ENCODE peak calls at places on chromosomes 13 and 19, in ten cellular contexts. H is lung; U is right cardiac atrium; Y is naive thymus-derived CD4-positive, alpha-beta T cell; I is transverse colon; S is stomach; P is right atrium auricular region; B is suprapubic skin; Q is cardiac fibroblast; E is adrenal gland. G is an unnamed sample.

GRCh38 chr19:19436137-19436691 is 30.7 kb downstream of the GATAD2A start:
- DNase-seq in H (no peak), I (no peak), S (no peak), P (no peak), E (no peak), U (no peak), Y (no peak), B (no peak), Q (no peak), G (no peak)

GRCh38 chr19:3129112-3129511 is 6.7 kb upstream of the GNA15 start:
- DNase-seq in P (no peak), H (no peak), I (no peak), E (no peak), Y (no peak), S (no peak), B (no peak), Q (peak), U (no peak), G (peak)

GRCh38 chr19:1171755-1172352 is 2.2 kb downstream of the SBNO2 start:
- DNase-seq in Q (peak), I (no peak), B (peak), H (no peak), P (no peak), U (peak), E (no peak), S (peak), Y (no peak), G (no peak)

GRCh38 chr13:24207841-24208240 is 47.3 kb downstream of the SPATA13 start:
- DNase-seq in B (no peak), S (no peak), U (no peak), P (no peak), Q (no peak), H (no peak), I (no peak), E (no peak), Y (no peak), G (no peak)

GRCh38 chr19:1938071-1938470 is 2.9 kb upstream of the CSNK1G2 start:
- DNase-seq in S (no peak), B (no peak), Y (no peak), Q (no peak), U (no peak), H (no peak), I (no peak), E (no peak), P (no peak), G (no peak)

GRCh38 chr13:42215578-42216421 is 56.2 kb upstream of the AKAP11 start:
- DNase-seq in S (no peak), Y (no peak), Q (peak), H (no peak), U (peak), E (peak), B (no peak), P (no peak), I (no peak), G (no peak)

GRCh38 chr13:40452741-40453665 is 213.4 kb downstream of the FOXO1 start:
- DNase-seq in Q (no peak), U (no peak), I (no peak), B (no peak), P (no peak), E (no peak), H (no peak), Y (no peak), S (no peak), G (no peak)

GRCh38 chr13:79874396-79875360 is 393.7 kb downstream of the NDFIP2 start:
- DNase-seq in I (no peak), Q (no peak), U (no peak), S (no peak), P (no peak), E (no peak), H (no peak), Y (no peak), B (no peak), G (no peak)

GRCh38 chr19:51727349-51727880 is 3.6 kb upstream of the HAS1 start:
- DNase-seq in Y (no peak), P (no peak), B (no peak), H (no peak), U (no peak), I (no peak), Q (peak), E (no peak), S (no peak), G (no peak)

GRCh38 chr19:5216141-5216847 is 124.3 kb downstream of the PTPRS start:
- DNase-seq in U (no peak), S (no peak), H (no peak), P (no peak), Q (no peak), B (no peak), I (no peak), E (no peak), Y (no peak), G (no peak)

GRCh38 chr19:1270168-1270853 is 1.2 kb downstream of the CIRBP start:
- DNase-seq in S (no peak), U (no peak), I (no peak), P (no peak), Y (no peak), H (no peak), Q (no peak), B (no peak), E (no peak), G (no peak)

GRCh38 chr13:40966298-40966697 is 52.8 kb downstream of the ELF1 start:
- DNase-seq in E (no peak), U (no peak), B (no peak), Q (no peak), H (no peak), Y (no peak), I (no peak), S (no peak), P (no peak), G (no peak)

GRCh38 chr13:52707375-52707774 is 32.2 kb downstream of the CNMD start:
- DNase-seq in E (no peak), U (no peak), S (no peak), P (no peak), I (no peak), H (no peak), B (no peak), Y (no peak), Q (no peak), G (no peak)

GRCh38 chr13:74442751-74443150 is 308.5 kb upstream of the KLF12 start:
- DNase-seq in B (no peak), P (no peak), H (no peak), Y (no peak), E (no peak), U (no peak), Q (no peak), S (no peak), I (no peak), G (no peak)

GRCh38 chr13:92843549-92843948 is 383.1 kb upstream of the GPC6 start:
- DNase-seq in Y (no peak), I (no peak), B (no peak), E (no peak), U (no peak), H (no peak), P (no peak), S (no peak), Q (peak), G (no peak)

GRCh38 chr19:10719466-10719961 is 1.6 kb downstream of the DNM2 start:
- DNase-seq in B (no peak), P (no peak), E (no peak), U (no peak), H (no peak), S (no peak), Q (no peak), I (peak), Y (no peak), G (peak)

GRCh38 chr19:40743926-40744325 is 6.4 kb downstream of the ACTMAP start:
- DNase-seq in Q (no peak), U (no peak), P (no peak), B (no peak), E (no peak), H (no peak), S (no peak), I (no peak), Y (no peak), G (no peak)

GRCh38 chr19:610071-610800 is 20.6 kb downstream of the HCN2 start:
- DNase-seq in B (no peak), H (no peak), P (no peak), S (peak), E (no peak), I (peak), Y (no peak), U (no peak), Q (no peak), G (no peak)

GRCh38 chr19:43675269-43675879 is 5.4 kb upstream of the PLAUR start:
- DNase-seq in Y (no peak), I (peak), E (no peak), Q (no peak), U (no peak), P (no peak), B (peak), H (peak), S (peak), G (peak)

GRCh38 chr19:858868-859843 is at the start of gene CFD:
- DNase-seq in S (peak), B (no peak), I (peak), U (peak), Q (peak), H (no peak), P (peak), E (no peak), Y (no peak), G (peak)

GRCh38 chr19:48629599-48630288 is 7.4 kb downstream of the DBP start:
- DNase-seq in Y (no peak), E (peak), H (no peak), S (peak), U (peak), B (no peak), Q (peak), P (peak), I (peak), G (peak)

GRCh38 chr19:7172794-7173193 is 103.3 kb downstream of the ZNF557 start:
- DNase-seq in Q (no peak), Y (no peak), S (no peak), U (no peak), I (no peak), B (no peak), H (no peak), P (no peak), E (no peak), G (no peak)

GRCh38 chr19:10335149-10336053 is 2.1 kb upstream of the RAVER1 start:
- DNase-seq in Y (no peak), P (no peak), Q (no peak), E (no peak), S (no peak), U (peak), I (no peak), B (no peak), H (no peak), G (peak)

GRCh38 chr13:102571075-102571474 is 25.7 kb upstream of the TPP2 start:
- DNase-seq in B (no peak), Q (no peak), S (no peak), E (no peak), Y (no peak), P (no peak), I (no peak), U (no peak), H (no peak), G (no peak)

GRCh38 chr19:5436101-5436947 is 18.9 kb upstream of the ZNRF4 start:
- DNase-seq in U (no peak), Q (peak), P (no peak), B (no peak), E (peak), H (no peak), I (no peak), Y (no peak), S (no peak), G (no peak)

GRCh38 chr19:33227242-33227650 is 1.6 kb upstream of the SLC7A10 start:
- DNase-seq in S (no peak), E (no peak), Q (peak), B (no peak), Y (no peak), I (no peak), P (no peak), H (peak), U (no peak), G (no peak)

GRCh38 chr19:47438793-47439220 is 19.5 kb upstream of the MEIS3 start:
- DNase-seq in I (no peak), E (no peak), B (no peak), Q (no peak), H (no peak), U (no peak), S (peak), P (no peak), Y (no peak), G (peak)

GRCh38 chr13:99065250-99066015 is 87.6 kb upstream of the DOCK9 start:
- DNase-seq in H (no peak), E (no peak), B (no peak), U (no peak), I (no peak), P (no peak), Y (no peak), S (no peak), Q (no peak), G (no peak)

GRCh38 chr19:3554254-3555083 is 2.9 kb downstream of the MFSD12 start:
- DNase-seq in Y (no peak), I (no peak), U (no peak), H (no peak), Q (no peak), E (no peak), P (no peak), S (no peak), B (no peak), G (no peak)

GRCh38 chr13:28743499-28744083 is 24.8 kb upstream of the SLC46A3 start:
- DNase-seq in Y (no peak), H (no peak), S (no peak), B (no peak), Q (no peak), P (peak), E (no peak), I (no peak), U (no peak), G (no peak)

GRCh38 chr13:50910483-50910805 is 853 bp downstream of the RNASEH2B start:
- DNase-seq in B (no peak), Q (peak), P (no peak), I (no peak), Y (no peak), U (no peak), S (no peak), H (no peak), E (no peak), G (no peak)

GRCh38 chr13:28429685-28430290 is 65.1 kb downstream of the FLT1 start:
- DNase-seq in S (no peak), U (no peak), E (no peak), P (no peak), Y (no peak), Q (peak), H (no peak), I (peak), B (no peak), G (no peak)

GRCh38 chr19:37963190-37963947 is 56.4 kb downstream of the SIPA1L3 start:
- DNase-seq in E (no peak), Q (peak), Y (no peak), I (no peak), P (no peak), U (no peak), S (no peak), H (no peak), B (no peak), G (no peak)

GRCh38 chr19:16405091-16405490 is 66.7 kb downstream of the EPS15L1 start:
- DNase-seq in Y (no peak), B (no peak), H (no peak), P (no peak), E (no peak), S (no peak), U (peak), Q (no peak), I (no peak), G (no peak)

GRCh38 chr19:18254546-18255500 is 19.4 kb downstream of the IQCN start:
- DNase-seq in E (no peak), B (no peak), Y (no peak), P (no peak), H (no peak), Q (no peak), S (peak), U (no peak), I (peak), G (peak)

DNA sequence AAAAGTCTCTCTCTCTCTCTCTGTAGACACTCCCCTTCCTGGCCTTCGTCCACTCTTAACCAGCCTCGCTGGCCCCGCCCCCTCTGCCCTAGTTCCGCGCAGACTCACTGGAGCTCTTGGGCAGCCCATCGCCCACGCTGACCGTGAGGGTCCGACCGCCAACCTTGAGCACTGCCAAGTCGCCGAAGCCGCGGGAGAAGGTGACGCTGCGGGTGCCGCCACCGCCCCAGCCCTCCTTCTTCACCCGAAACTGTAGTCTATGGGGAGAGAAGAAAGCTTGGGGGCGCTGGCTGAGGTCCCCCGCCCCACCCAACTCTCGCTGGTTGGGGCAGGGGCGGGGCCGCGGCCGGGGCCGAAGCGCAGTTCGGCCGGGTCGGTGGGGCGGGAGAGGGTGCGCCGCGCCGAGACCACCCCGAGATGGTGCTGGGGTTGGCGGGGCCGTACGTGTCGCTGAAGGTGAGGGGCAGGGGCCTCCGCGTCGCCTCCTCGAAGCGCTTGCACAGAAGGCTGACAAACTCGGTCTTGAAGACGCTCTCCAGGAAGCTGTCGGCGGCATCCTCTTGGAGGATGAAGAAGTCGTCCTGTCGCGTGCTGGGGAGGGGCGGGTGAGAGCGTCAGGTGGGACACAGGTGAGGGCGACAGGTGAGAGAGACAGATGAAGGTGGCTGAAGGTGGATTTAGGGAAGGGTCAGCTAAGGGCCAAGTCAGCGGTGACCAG is 12.5 kb upstream of the ZNF414 start:
- DNase-seq in U (peak), B (peak), Q (peak), I (peak), E (peak), S (peak), H (peak), Y (no peak), P (peak), G (peak)
- H3K4me3 ChIP-seq in U (peak), B (peak), Q (peak), I (peak), E (peak), S (peak), H (peak), Y (no peak), P (peak), G (peak)

DNA sequence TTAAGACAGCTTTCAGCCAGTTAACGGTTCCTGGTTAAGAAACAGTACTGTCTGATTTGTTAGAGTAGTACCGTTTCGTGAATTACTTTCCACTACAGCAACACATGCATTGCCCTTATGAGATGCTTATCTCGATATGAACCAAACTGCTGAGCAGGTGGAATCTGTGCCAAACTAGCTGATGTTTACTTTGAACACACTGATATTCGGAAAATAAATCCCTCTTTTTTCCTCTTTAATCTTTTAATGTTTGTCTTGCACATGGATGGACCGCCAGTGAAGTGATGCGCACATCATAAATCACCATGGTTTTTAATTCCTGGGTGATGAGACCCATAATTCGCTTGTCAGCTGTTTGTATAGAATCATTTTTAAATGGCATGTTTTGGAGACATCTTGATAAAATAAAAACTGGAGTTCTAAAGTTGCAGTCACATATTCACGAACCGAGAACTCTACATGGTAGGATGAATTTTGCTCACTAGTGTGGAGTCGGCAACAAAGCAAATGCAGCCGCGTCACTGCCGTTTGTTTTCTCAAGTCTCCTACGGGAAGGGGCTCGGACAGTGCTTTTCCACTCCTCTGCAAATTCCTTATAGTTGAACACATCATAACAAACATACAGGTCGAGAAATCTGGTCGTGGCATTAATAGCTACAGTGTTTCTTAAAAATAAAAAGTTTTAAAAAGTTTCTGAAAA is 1.1 kb downstream of the GJA3 start:
- DNase-seq in B (no peak), H (no peak), Y (no peak), U (no peak), S (no peak), Q (no peak), I (no peak), P (peak), E (no peak), G (no peak)
- H3K4me3 ChIP-seq in B (peak), H (no peak), Y (peak), U (peak), S (peak), Q (no peak), I (no peak), P (peak), E (no peak), G (no peak)

DNA sequence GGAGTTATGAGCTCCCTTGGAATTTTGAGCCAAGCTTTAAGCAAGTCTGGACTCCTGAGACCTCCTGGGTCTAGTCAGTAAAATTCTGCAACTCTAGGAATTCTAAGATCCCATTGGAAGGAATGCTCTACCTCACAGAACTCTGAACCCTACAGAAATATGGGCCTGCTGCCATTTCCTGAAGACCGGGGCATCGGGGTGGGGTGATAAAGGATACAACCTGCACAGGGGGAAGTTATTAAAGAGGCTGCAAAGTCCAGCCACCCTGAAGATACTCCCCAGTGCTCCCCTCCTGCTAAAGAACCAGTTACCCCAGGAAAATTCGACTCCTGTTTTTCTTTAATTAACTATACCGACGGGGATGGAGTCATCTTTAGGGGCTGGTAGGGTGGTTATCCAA is 2.4 kb upstream of the PPP1R37 start:
- DNase-seq in U (no peak), B (no peak), H (no peak), E (no peak), Q (no peak), I (no peak), S (no peak), P (no peak), Y (no peak), G (no peak)
- H3K4me3 ChIP-seq in U (no peak), B (no peak), H (no peak), E (peak), Q (peak), I (no peak), S (peak), P (peak), Y (no peak), G (no peak)

GRCh38 chr13:36776175-36776574 is 42.8 kb upstream of the RFXAP start:
- DNase-seq in P (no peak), H (no peak), E (no peak), I (no peak), Q (no peak), S (no peak), U (no peak), B (no peak), Y (no peak), G (no peak)

GRCh38 chr13:36783883-36784282 is 35.1 kb upstream of the RFXAP start:
- DNase-seq in H (no peak), S (no peak), I (no peak), U (no peak), Y (no peak), B (no peak), E (no peak), P (no peak), Q (no peak), G (no peak)

GRCh38 chr13:36774895-36775294 is 44.1 kb upstream of the RFXAP start:
- DNase-seq in S (no peak), I (no peak), E (no peak), B (no peak), Q (peak), P (no peak), Y (no peak), H (no peak), U (no peak), G (no peak)

GRCh38 chr13:36778083-36778671 is 40.8 kb upstream of the RFXAP start:
- DNase-seq in B (no peak), E (no peak), P (no peak), U (no peak), Y (no peak), S (no peak), I (no peak), H (no peak), Q (peak), G (no peak)
- H3K4me3 ChIP-seq in B (no peak), E (no peak), P (no peak), U (no peak), Y (no peak), S (no peak), I (no peak), H (no peak), Q (no peak), G (no peak)

DNA sequence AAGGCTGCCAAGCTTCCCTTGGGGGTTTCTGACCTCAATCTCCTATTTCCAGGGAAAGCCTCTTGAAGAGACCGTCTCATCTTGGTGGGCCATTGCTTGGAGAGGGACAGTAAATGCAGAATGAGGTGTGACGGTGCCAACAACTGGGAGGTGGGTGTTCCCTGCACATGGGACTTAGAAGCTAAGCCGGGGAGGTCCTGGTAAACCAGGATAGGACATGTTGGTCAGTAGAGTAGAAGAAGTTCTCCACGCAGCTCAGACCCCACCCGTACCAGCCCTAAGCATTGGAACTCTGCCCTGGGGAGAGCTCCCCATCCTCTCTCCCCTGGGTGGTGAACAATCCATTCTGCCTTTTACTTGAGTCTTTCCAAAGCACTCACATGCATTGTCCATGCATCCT is 92.0 kb downstream of the SOX1 start:
- DNase-seq in S (no peak), Y (no peak), H (no peak), P (no peak), Q (no peak), U (no peak), B (peak), E (no peak), I (no peak), G (no peak)
- H3K4me3 ChIP-seq in S (no peak), Y (no peak), H (no peak), P (no peak), Q (no peak), U (no peak), B (no peak), E (no peak), I (no peak), G (no peak)

GRCh38 chr19:35053667-35054293 is 12.3 kb downstream of the HPN start:
- DNase-seq in I (no peak), Q (no peak), E (no peak), H (no peak), U (no peak), S (no peak), B (no peak), P (no peak), Y (no peak), G (peak)
- H3K4me3 ChIP-seq in I (no peak), Q (no peak), E (no peak), H (no peak), U (no peak), S (no peak), B (no peak), P (no peak), Y (no peak), G (no peak)

G was measured in mucosa of descending colon.